ENCODE peak calls at places on chromosomes 13 and 19, in seven cellular contexts. A is stimulated activated CD8-positive, alpha-beta memory T cell treated with anti-CD3 and anti-CD28 coated beads, Interleukin-7, amount 100 ng/mL, for 1 hour; D is T-helper 9 cell; N is heart right ventricle; H is Right ventricle myocardium superior; U is fibroblast of the conjunctiva; K is trophoblast cell. P is an unnamed sample.
A peak's percentile ranks its signal among the peaks of the same experiment; 100 is the strongest.

GRCh38 chr13:92260363-92260762 is 861.9 kb downstream of the GPC5 start:
- DNase-seq in A (no peak), D (no peak), N (no peak), H (no peak), U (no peak), K (no peak), P (no peak)

GRCh38 chr19:45363861-45364459 is 6.4 kb downstream of the ERCC2 start:
- DNase-seq in A (no peak), D (no peak), N (no peak), H (no peak), U (no peak), K (no peak), P (no peak)

GRCh38 chr19:45146251-45146650 is 14.5 kb downstream of the NKPD1 start:
- DNase-seq in A (no peak), D (no peak), N (no peak), H (no peak), U (no peak), K (no peak), P (no peak)

GRCh38 chr19:41234512-41235208 is 15.6 kb downstream of the AXL start:
- DNase-seq in A (no peak), D (no peak), N (no peak), H (no peak), U (no peak), K (no peak), P (no peak)

GRCh38 chr19:11435833-11436313 is 438 bp downstream of the PRKCSH start:
- DNase-seq in A (no peak), D (no peak), N (no peak), H (no peak), U (no peak), K (peak; percentile 37), P (no peak)

GRCh38 chr19:1259206-1259872 is 9.8 kb upstream of the CIRBP start:
- DNase-seq in A (no peak), D (peak; percentile 54), N (peak; percentile 88), H (peak; percentile 89), U (no peak), K (peak; percentile 82), P (no peak)

GRCh38 chr19:56603829-56604228 is 8.7 kb downstream of the ZNF71 start:
- DNase-seq in A (no peak), D (no peak), N (no peak), H (no peak), U (no peak), K (no peak), P (no peak)

GRCh38 chr19:7526093-7526929 is 3.9 kb downstream of the MCOLN1 start:
- DNase-seq in A (no peak), D (no peak), N (no peak), H (no peak), U (no peak), K (no peak), P (no peak)

GRCh38 chr19:10462557-10462956 is 40.6 kb downstream of the KEAP1 start:
- DNase-seq in A (no peak), D (no peak), N (no peak), H (no peak), U (no peak), K (no peak), P (no peak)

GRCh38 chr19:30666301-30666803 is 294.2 kb downstream of the ZNF536 start:
- DNase-seq in A (no peak), D (peak; percentile 26), N (peak; percentile 27), H (no peak), U (no peak), K (peak; percentile 51), P (no peak)

GRCh38 chr19:6222884-6223283 is 56.9 kb downstream of the MLLT1 start:
- DNase-seq in A (no peak), D (no peak), N (no peak), H (peak; percentile 26), U (no peak), K (peak; percentile 47), P (no peak)

GRCh38 chr19:16366433-16367268 is 42.0 kb downstream of the KLF2 start:
- DNase-seq in A (no peak), D (no peak), N (no peak), H (peak; percentile 32), U (no peak), K (peak; percentile 23), P (no peak)

P was measured in skeletal muscle cell.